ENCODE peak calls at places on chromosomes 12 and 14, in eight cellular contexts. P is BJ, R is astrocyte of the cerebellum, D is transverse colon, M is H9, H is HFF-Myc, A is right atrium auricular region, V is mammary epithelial cell. J is an unnamed sample.

GRCh38 chr14:91873476-91874265 is 6.3 kb upstream of the TC2N start:
- DNase-seq in P (no peak), R (no peak), D (peak), M (no peak), H (no peak), A (no peak), V (peak), J (peak)

GRCh38 chr12:128951448-128951847 is 98.2 kb downstream of the GLT1D1 start:
- DNase-seq in P (no peak), R (no peak), D (no peak), M (no peak), H (no peak), A (no peak), V (no peak), J (no peak)

GRCh38 chr14:51834218-51834617 is 26.2 kb upstream of the GNG2 start:
- DNase-seq in P (no peak), R (no peak), D (no peak), M (no peak), H (no peak), A (no peak), V (no peak), J (no peak)

GRCh38 chr12:52603314-52603713 is 2.1 kb upstream of the KRT72 start:
- DNase-seq in P (no peak), R (no peak), D (no peak), M (peak), H (no peak), A (peak), V (no peak), J (no peak)

GRCh38 chr14:103433902-103434563 is 48.8 kb downstream of the MARK3 start:
- DNase-seq in P (no peak), R (no peak), D (no peak), M (no peak), H (no peak), A (no peak), V (no peak), J (no peak)

GRCh38 chr14:54564799-54565235 is 2.1 kb upstream of the SAMD4A start:
- DNase-seq in P (no peak), R (peak), D (no peak), M (no peak), H (no peak), A (no peak), V (peak), J (peak)

GRCh38 chr12:122528582-122528981 is 1.5 kb downstream of the KNTC1 start:
- DNase-seq in P (no peak), R (no peak), D (no peak), M (no peak), H (no peak), A (no peak), V (no peak), J (no peak)

GRCh38 chr12:47773062-47773857 is at the start of gene SLC48A1:
- DNase-seq in P (no peak), R (no peak), D (peak), M (peak), H (no peak), A (no peak), V (no peak), J (peak)

GRCh38 chr14:100246809-100247428 is 8.0 kb downstream of the YY1 start:
- DNase-seq in P (no peak), R (no peak), D (no peak), M (peak), H (no peak), A (no peak), V (peak), J (peak)

GRCh38 chr12:11978985-11979384 is 91.8 kb upstream of the BCL2L14 start:
- DNase-seq in P (no peak), R (no peak), D (no peak), M (no peak), H (no peak), A (no peak), V (peak), J (peak)

GRCh38 chr12:120101182-120101581 is 15.4 kb downstream of the RAB35 start:
- DNase-seq in P (no peak), R (no peak), D (peak), M (no peak), H (no peak), A (no peak), V (no peak), J (no peak)

GRCh38 chr12:93743229-93743998 is 66.2 kb downstream of the CRADD start:
- DNase-seq in P (no peak), R (no peak), D (no peak), M (no peak), H (no peak), A (no peak), V (no peak), J (no peak)

GRCh38 chr12:71060426-71060825 is 97.4 kb downstream of the TSPAN8 start:
- DNase-seq in P (no peak), R (no peak), D (no peak), M (no peak), H (no peak), A (no peak), V (no peak), J (no peak)

GRCh38 chr12:128245106-128245505 is 21.9 kb upstream of the TMEM132C start:
- DNase-seq in P (no peak), R (no peak), D (no peak), M (no peak), H (no peak), A (no peak), V (no peak), J (no peak)

GRCh38 chr12:104596876-104597833 is 140.4 kb downstream of the CHST11 start:
- DNase-seq in P (no peak), R (no peak), D (no peak), M (no peak), H (no peak), A (no peak), V (no peak), J (no peak)

GRCh38 chr14:103693514-103693913 is 21.7 kb downstream of the XRCC3 start:
- DNase-seq in P (no peak), R (no peak), D (peak), M (no peak), H (no peak), A (no peak), V (peak), J (peak)

GRCh38 chr12:3632256-3633240 is 120.4 kb downstream of the CRACR2A start:
- DNase-seq in P (no peak), R (no peak), D (no peak), M (no peak), H (no peak), A (no peak), V (no peak), J (no peak)

GRCh38 chr14:32076278-32077080 is 625 bp upstream of the ARHGAP5 start:
- DNase-seq in P (peak), R (peak), D (peak), M (peak), H (peak), A (peak), V (peak), J (peak)

GRCh38 chr14:104237651-104238423 is 99.5 kb downstream of the KIF26A start:
- DNase-seq in P (no peak), R (no peak), D (no peak), M (peak), H (no peak), A (no peak), V (no peak), J (no peak)

GRCh38 chr14:45089813-45090212 is 5.9 kb downstream of the PRPF39 start:
- DNase-seq in P (no peak), R (peak), D (no peak), M (no peak), H (no peak), A (no peak), V (peak), J (peak)

GRCh38 chr14:64444984-64445845 is 20.1 kb upstream of the AKAP5 start:
- DNase-seq in P (no peak), R (peak), D (peak), M (no peak), H (no peak), A (no peak), V (peak), J (peak)

GRCh38 chr14:67623114-67623513 is 3.4 kb downstream of the ARG2 start:
- DNase-seq in P (no peak), R (peak), D (no peak), M (no peak), H (no peak), A (no peak), V (peak), J (peak)

GRCh38 chr12:128056299-128056885 is 210.6 kb upstream of the TMEM132C start:
- DNase-seq in P (no peak), R (no peak), D (no peak), M (peak), H (no peak), A (no peak), V (no peak), J (no peak)

GRCh38 chr14:76917759-76918175 is 91.6 kb downstream of the LRRC74A start:
- DNase-seq in P (no peak), R (no peak), D (no peak), M (no peak), H (no peak), A (peak), V (no peak), J (peak)

GRCh38 chr12:76399040-76399439 is 50.8 kb upstream of the BBS10 start:
- DNase-seq in P (no peak), R (no peak), D (no peak), M (no peak), H (no peak), A (no peak), V (no peak), J (no peak)

GRCh38 chr12:94145231-94145979 is 3.0 kb upstream of the PLXNC1 start:
- DNase-seq in P (no peak), R (peak), D (no peak), M (no peak), H (peak), A (no peak), V (no peak), J (peak)

GRCh38 chr12:51071663-51072062 is 11.7 kb downstream of the CSRNP2 start:
- DNase-seq in P (no peak), R (no peak), D (no peak), M (no peak), H (no peak), A (no peak), V (no peak), J (no peak)

GRCh38 chr14:21455592-21455911 is 371 bp downstream of the CHD8 start:
- DNase-seq in P (no peak), R (no peak), D (no peak), M (no peak), H (no peak), A (no peak), V (peak), J (no peak)

GRCh38 chr14:90409209-90409730 is 12.4 kb downstream of the CALM1 start:
- DNase-seq in P (peak), R (peak), D (peak), M (no peak), H (peak), A (peak), V (peak), J (peak)

GRCh38 chr12:127785936-127786335 is 481.0 kb upstream of the TMEM132C start:
- DNase-seq in P (no peak), R (no peak), D (no peak), M (no peak), H (no peak), A (no peak), V (no peak), J (no peak)

GRCh38 chr12:123149088-123149827 is 1.6 kb downstream of the PITPNM2 start:
- DNase-seq in P (no peak), R (no peak), D (no peak), M (no peak), H (no peak), A (no peak), V (no peak), J (no peak)

GRCh38 chr12:6063379-6063735 is 61.1 kb downstream of the VWF start:
- DNase-seq in P (no peak), R (no peak), D (no peak), M (no peak), H (no peak), A (no peak), V (no peak), J (no peak)
- TF ChIP-seq CTCF in P (no peak), R (no peak), D (no peak), M (no peak), H (no peak), A (peak), V (no peak), J (no peak)

GRCh38 chr12:114667669-114668150 is 16.3 kb downstream of the TBX3 start:
- DNase-seq in P (no peak), R (no peak), D (no peak), M (no peak), H (no peak), A (no peak), V (no peak), J (no peak)

GRCh38 chr12:114668151-114668891 is 15.7 kb downstream of the TBX3 start:
- DNase-seq in P (no peak), R (no peak), D (peak), M (peak), H (no peak), A (peak), V (peak), J (peak)

GRCh38 chr12:114668905-114669304 is 15.1 kb downstream of the TBX3 start:
- DNase-seq in P (no peak), R (no peak), D (no peak), M (no peak), H (no peak), A (no peak), V (no peak), J (no peak)

GRCh38 chr12:114665411-114666181 is 18.4 kb downstream of the TBX3 start:
- DNase-seq in P (no peak), R (no peak), D (no peak), M (peak), H (no peak), A (no peak), V (no peak), J (no peak)

DNA sequence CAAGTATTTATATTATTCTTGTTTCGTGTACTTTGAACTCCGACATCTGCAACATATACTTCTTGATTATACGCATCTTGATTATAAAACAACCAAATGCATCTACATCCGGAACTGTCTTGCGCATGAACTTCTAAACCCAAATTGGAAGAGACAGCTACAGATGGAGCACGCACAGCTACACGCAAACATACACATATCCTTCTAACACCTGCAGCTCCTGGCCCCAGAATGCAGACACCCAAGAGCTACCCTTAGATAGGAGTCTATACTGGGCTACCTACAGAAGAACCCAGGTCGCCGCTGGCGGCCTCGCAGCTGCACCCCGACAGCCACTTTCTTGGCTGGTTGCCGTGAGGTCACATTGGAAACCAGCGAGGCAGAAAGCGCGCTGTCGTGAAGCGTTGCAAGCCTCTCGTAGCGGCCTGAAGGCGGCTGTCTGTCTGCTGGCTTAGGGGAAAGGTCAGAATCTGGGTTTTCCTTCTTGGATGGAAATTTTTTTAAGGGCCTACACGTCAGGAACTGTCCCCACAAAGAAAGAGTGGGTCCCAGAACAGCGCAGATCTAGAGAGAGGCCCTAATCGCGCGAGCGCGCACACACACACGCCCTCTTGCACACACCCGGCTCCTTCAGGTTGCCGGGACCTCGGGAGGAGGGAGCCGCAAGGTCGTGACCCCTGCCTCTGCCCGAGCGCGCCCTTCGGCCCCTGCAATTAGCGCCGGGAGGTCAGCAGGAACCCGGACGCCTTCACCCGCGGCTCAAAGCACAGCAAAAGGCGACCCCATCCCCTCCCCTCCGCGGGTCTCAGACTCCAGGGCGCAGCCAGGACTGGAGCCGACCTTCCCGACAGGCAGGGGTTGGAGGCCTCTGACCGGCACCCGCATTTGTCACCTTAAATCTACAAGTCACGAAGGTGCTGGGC is 17.0 kb downstream of the TBX3 start:
- DNase-seq in P (no peak), R (no peak), D (no peak), M (peak), H (peak), A (no peak), V (no peak), J (no peak)
- TF ChIP-seq CTCF in P (no peak), R (no peak), D (no peak), M (no peak), H (no peak), A (no peak), V (no peak), J (no peak)

DNA sequence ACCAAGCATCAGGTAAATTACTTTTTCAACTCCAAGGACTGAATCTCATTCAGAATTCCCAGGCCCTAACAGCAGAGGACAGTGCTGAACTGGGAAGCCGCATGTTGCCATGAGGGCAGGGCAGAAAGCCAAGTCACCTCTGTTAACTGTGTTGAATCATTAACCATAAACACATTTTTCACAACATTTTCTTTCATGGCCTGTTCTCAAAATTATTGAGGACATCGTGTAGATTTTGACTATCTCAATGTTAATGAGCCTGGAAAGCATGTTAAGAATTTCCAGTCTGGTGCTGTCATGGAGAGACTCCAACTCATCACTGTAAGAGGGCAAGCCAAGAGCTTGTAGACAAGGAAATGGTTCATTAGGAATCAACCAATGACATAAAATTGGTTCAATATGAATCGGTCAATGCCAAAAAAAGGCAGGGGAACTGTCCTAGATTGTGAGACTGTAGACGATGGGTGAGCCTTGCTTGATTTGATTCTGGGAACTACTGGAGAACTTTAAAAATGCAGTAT is 33.7 kb downstream of the CPM start:
- DNase-seq in P (peak), R (peak), D (peak), M (no peak), H (peak), A (no peak), V (peak), J (peak)
- TF ChIP-seq CTCF in P (peak), R (peak), D (peak), M (peak), H (peak), A (peak), V (peak), J (peak)

DNA sequence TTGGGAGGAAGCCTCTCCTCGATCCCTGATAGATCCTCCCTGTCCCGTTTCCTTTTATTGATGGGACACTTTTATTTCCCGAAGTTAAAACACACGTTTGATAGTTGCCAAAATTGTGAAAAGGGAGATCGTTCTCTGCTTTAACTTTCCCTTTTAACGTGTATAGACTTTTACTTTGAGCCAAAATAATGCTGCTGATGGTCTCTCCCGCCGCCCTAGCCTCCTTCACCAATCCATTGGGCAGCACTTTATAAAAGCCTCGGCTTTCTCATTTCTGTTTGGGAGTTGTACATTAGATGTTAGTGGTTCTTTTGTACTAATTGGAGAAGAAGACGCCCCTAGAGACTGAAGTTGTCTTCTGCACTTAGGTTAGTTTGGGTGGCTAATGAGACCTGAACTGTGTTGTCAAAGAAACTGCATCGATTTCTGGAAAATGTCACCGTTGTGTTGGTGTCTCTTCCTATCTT is 1.4 kb downstream of the TMTC2 start:
- DNase-seq in P (no peak), R (no peak), D (no peak), M (no peak), H (no peak), A (no peak), V (peak), J (peak)
- TF ChIP-seq CTCF in P (no peak), R (peak), D (peak), M (no peak), H (no peak), A (no peak), V (peak), J (no peak)

DNA sequence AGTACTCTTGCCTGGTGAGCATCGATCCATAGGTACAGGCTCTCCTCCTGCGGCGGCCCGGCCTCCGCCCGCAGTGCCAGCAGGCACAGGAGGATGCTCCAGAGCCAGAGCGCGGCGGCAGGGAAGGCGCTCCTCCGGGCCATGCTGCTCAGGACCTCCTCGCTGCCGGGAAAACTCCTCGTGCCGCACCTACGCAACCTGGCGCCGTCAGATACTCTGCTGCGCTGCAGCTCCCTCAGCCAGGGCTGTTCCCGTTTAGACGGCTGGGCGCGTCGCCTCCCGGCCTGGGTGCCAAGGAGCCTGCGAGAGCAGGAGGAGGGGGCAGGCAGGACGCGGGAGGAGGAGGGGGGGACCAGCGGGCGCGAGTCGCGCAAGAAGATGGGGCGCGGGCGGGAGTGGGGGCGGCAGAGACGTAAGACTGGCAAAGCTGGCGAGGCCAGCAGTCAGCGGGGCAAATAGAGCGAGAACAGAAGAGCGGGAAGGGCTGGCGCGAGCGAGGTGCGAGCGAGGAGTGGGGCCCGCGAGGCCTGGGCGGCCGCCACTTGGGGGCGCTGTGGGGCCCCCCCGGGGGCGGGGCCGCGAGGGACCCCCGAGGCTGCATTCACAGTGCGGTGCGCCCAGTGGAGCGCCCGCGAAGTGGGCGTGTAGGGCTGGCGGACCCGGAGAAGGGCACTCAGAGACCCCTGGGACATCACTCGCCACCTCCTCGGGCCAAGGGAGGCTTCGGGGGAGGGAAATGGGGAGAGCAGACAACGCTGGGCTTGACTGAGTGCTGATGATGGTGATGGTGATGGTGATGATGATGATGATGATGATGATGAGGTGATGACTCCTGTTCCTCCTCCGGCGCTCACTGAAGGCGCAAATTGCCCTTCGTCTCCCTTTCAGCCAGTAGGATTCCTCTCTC is at the start of gene WIF1:
- DNase-seq in P (no peak), R (no peak), D (peak), M (peak), H (no peak), A (no peak), V (peak), J (no peak)
- TF ChIP-seq CTCF in P (peak), R (peak), D (no peak), M (peak), H (peak), A (peak), V (peak), J (peak)

GRCh38 chr12:19547258-19547657 is 108.0 kb downstream of the AEBP2 start:
- DNase-seq in P (peak), R (no peak), D (no peak), M (no peak), H (no peak), A (no peak), V (no peak), J (no peak)

GRCh38 chr12:19544351-19544750 is 105.1 kb downstream of the AEBP2 start:
- DNase-seq in P (no peak), R (no peak), D (no peak), M (no peak), H (no peak), A (no peak), V (no peak), J (no peak)

GRCh38 chr12:19546611-19547162 is 107.4 kb downstream of the AEBP2 start:
- DNase-seq in P (peak), R (no peak), D (no peak), M (no peak), H (no peak), A (no peak), V (peak), J (no peak)

GRCh38 chr12:19542606-19543005 is 103.3 kb downstream of the AEBP2 start:
- DNase-seq in P (no peak), R (no peak), D (no peak), M (no peak), H (no peak), A (no peak), V (no peak), J (no peak)

GRCh38 chr12:19546027-19546426 is 106.7 kb downstream of the AEBP2 start:
- DNase-seq in P (no peak), R (no peak), D (no peak), M (no peak), H (no peak), A (peak), V (no peak), J (no peak)
- TF ChIP-seq CTCF in P (no peak), R (no peak), D (no peak), M (no peak), H (no peak), A (no peak), V (no peak), J (no peak)

J was measured in MCF 10A.